ENCODE peak calls at places on chromosomes 3 and 15, in six cellular contexts. A is NCI-H1694 treated with DMSO at 0.1 percent for 48 hours, P is HT1080, Q is body of pancreas, K is cardiac fibroblast, B is LoVo. Y is an unnamed sample.

GRCh38 chr3:126714921-126715320 is 10.9 kb downstream of the CHCHD6 start:
- DNase-seq in K (no peak), B (no peak), Q (no peak), P (no peak), A (no peak), Y (no peak)

GRCh38 chr3:194133661-194134230 is 2.2 kb upstream of the HES1 start:
- DNase-seq in Q (peak; percentile 66), K (peak; percentile 50), B (peak; percentile 58), P (no peak), A (no peak), Y (peak; percentile 39)

GRCh38 chr3:48222616-48223513 is at the start of gene CAMP:
- DNase-seq in P (peak; percentile 76), Q (peak; percentile 79), K (peak; percentile 52), B (peak; percentile 30), A (peak; percentile 0), Y (peak; percentile 97)

GRCh38 chr3:58167431-58168351 is 43.1 kb downstream of the DNASE1L3 start:
- DNase-seq in K (peak; percentile 69), Q (peak; percentile 68), P (peak; percentile 54), B (no peak), A (no peak), Y (peak; percentile 39)

GRCh38 chr3:69282191-69282590 is 103.7 kb downstream of the FRMD4B start:
- DNase-seq in Q (peak; percentile 15), P (no peak), A (no peak), K (no peak), B (no peak), Y (no peak)

GRCh38 chr3:185709241-185709955 is 115.4 kb downstream of the IGF2BP2 start:
- DNase-seq in A (no peak), K (no peak), B (no peak), Q (no peak), P (no peak), Y (no peak)

GRCh38 chr3:72999971-73000370 is 3.4 kb downstream of the PPP4R2 start:
- DNase-seq in P (no peak), K (peak; percentile 13), Q (no peak), B (no peak), A (no peak), Y (no peak)

GRCh38 chr3:24740367-24740766 is 245.7 kb upstream of the THRB start:
- DNase-seq in P (no peak), Q (no peak), B (no peak), K (no peak), A (peak; percentile 20), Y (no peak)

GRCh38 chr3:131282379-131282778 is 99.2 kb upstream of the NUDT16 start:
- DNase-seq in B (no peak), A (no peak), Q (no peak), P (no peak), K (no peak), Y (no peak)

GRCh38 chr3:178778579-178778978 is 242.3 kb downstream of the KCNMB2 start:
- DNase-seq in Q (no peak), P (no peak), K (no peak), B (no peak), A (no peak), Y (peak; percentile 71)

GRCh38 chr15:58839485-58839884 is 68.4 kb downstream of the MINDY2 start:
- DNase-seq in P (peak; percentile 7), B (no peak), Q (no peak), A (no peak), K (peak; percentile 34), Y (peak; percentile 15)

GRCh38 chr3:17891139-17891850 is 148.9 kb upstream of the TBC1D5 start:
- DNase-seq in P (peak; percentile 47), A (no peak), K (peak; percentile 46), B (no peak), Q (no peak), Y (peak; percentile 60)

GRCh38 chr3:98602078-98602678 is 8.8 kb upstream of the CPOX start:
- DNase-seq in Q (peak; percentile 70), A (peak; percentile 81), P (peak; percentile 61), B (peak; percentile 53), K (peak; percentile 84), Y (peak; percentile 67)

Y was measured in bronchial epithelial cell.